ENCODE peak calls at places on chromosomes 1 and 21, in five cellular contexts. One of them, this sample, is unnamed.
A peak's percentile ranks its signal among the peaks of the same experiment; 100 is the strongest.

GRCh38 chr1:204344665-204345064 is 15.1 kb downstream of the PLEKHA6 start:
- DNase-seq in cardiac muscle cell: no peak
- DNase-seq in sigmoid colon: peak; percentile 77
- DNase-seq in osteoblast: peak; percentile 35
- DNase-seq in adrenal gland: no peak
- DNase-seq in this sample: no peak

GRCh38 chr1:241696815-241697639 is 44.9 kb downstream of the WDR64 start:
- DNase-seq in cardiac muscle cell: no peak
- DNase-seq in sigmoid colon: no peak
- DNase-seq in osteoblast: no peak
- DNase-seq in adrenal gland: no peak
- DNase-seq in this sample: no peak

GRCh38 chr1:147821883-147822282 is 61.5 kb upstream of the GJA5 start:
- DNase-seq in cardiac muscle cell: no peak
- DNase-seq in sigmoid colon: peak; percentile 67
- DNase-seq in osteoblast: no peak
- DNase-seq in adrenal gland: peak; percentile 37
- DNase-seq in this sample: no peak

GRCh38 chr1:36133484-36133883 is 8.5 kb upstream of the COL8A2 start:
- DNase-seq in cardiac muscle cell: no peak
- DNase-seq in sigmoid colon: no peak
- DNase-seq in osteoblast: peak; percentile 99
- DNase-seq in adrenal gland: peak; percentile 99
- DNase-seq in this sample: no peak

GRCh38 chr1:183278736-183279591 is 92.9 kb downstream of the LAMC2 start:
- DNase-seq in cardiac muscle cell: no peak
- DNase-seq in sigmoid colon: no peak
- DNase-seq in osteoblast: peak; percentile 92
- DNase-seq in adrenal gland: no peak
- DNase-seq in this sample: no peak

GRCh38 chr1:82506970-82507369 is 706.2 kb downstream of the ADGRL2 start:
- DNase-seq in cardiac muscle cell: no peak
- DNase-seq in sigmoid colon: no peak
- DNase-seq in osteoblast: no peak
- DNase-seq in adrenal gland: no peak
- DNase-seq in this sample: no peak

GRCh38 chr1:114549137-114549536 is 32.3 kb downstream of the BCAS2 start:
- DNase-seq in cardiac muscle cell: no peak
- DNase-seq in sigmoid colon: no peak
- DNase-seq in osteoblast: no peak
- DNase-seq in adrenal gland: no peak
- DNase-seq in this sample: no peak

GRCh38 chr21:26850116-26850643 is 5.0 kb upstream of the ADAMTS1 start:
- DNase-seq in cardiac muscle cell: no peak
- DNase-seq in sigmoid colon: no peak
- DNase-seq in osteoblast: peak; percentile 49
- DNase-seq in adrenal gland: no peak
- DNase-seq in this sample: no peak

GRCh38 chr1:36922593-36923251 is 111.6 kb downstream of the GRIK3 start:
- DNase-seq in cardiac muscle cell: no peak
- DNase-seq in sigmoid colon: peak; percentile 19
- DNase-seq in osteoblast: no peak
- DNase-seq in adrenal gland: no peak
- DNase-seq in this sample: no peak

GRCh38 chr1:72202761-72203160 is 79.6 kb downstream of the NEGR1 start:
- DNase-seq in cardiac muscle cell: no peak
- DNase-seq in sigmoid colon: no peak
- DNase-seq in osteoblast: no peak
- DNase-seq in adrenal gland: no peak
- DNase-seq in this sample: no peak

GRCh38 chr1:227924168-227924837 is 23.4 kb downstream of the WNT9A start:
- DNase-seq in cardiac muscle cell: no peak
- DNase-seq in sigmoid colon: no peak
- DNase-seq in osteoblast: peak; percentile 87
- DNase-seq in adrenal gland: no peak
- DNase-seq in this sample: no peak
- TF ChIP-seq CTCF in cardiac muscle cell: no peak
- TF ChIP-seq CTCF in sigmoid colon: no peak
- TF ChIP-seq CTCF in osteoblast: no peak
- TF ChIP-seq CTCF in adrenal gland: no peak
- TF ChIP-seq CTCF in this sample: no peak

GRCh38 chr21:38766987-38767722 is 38.6 kb upstream of the ETS2 start:
- DNase-seq in cardiac muscle cell: no peak
- DNase-seq in sigmoid colon: no peak
- DNase-seq in osteoblast: no peak
- DNase-seq in adrenal gland: no peak
- DNase-seq in this sample: no peak

GRCh38 chr21:38771536-38771935 is 34.2 kb upstream of the ETS2 start:
- DNase-seq in cardiac muscle cell: no peak
- DNase-seq in sigmoid colon: no peak
- DNase-seq in osteoblast: no peak
- DNase-seq in adrenal gland: no peak
- DNase-seq in this sample: no peak

GRCh38 chr21:38769253-38769780 is 36.4 kb upstream of the ETS2 start:
- DNase-seq in cardiac muscle cell: no peak
- DNase-seq in sigmoid colon: no peak
- DNase-seq in osteoblast: peak; percentile 71
- DNase-seq in adrenal gland: no peak
- DNase-seq in this sample: no peak

GRCh38 chr21:38770660-38771059 is 35.1 kb upstream of the ETS2 start:
- DNase-seq in cardiac muscle cell: no peak
- DNase-seq in sigmoid colon: no peak
- DNase-seq in osteoblast: no peak
- DNase-seq in adrenal gland: no peak
- DNase-seq in this sample: no peak

DNA sequence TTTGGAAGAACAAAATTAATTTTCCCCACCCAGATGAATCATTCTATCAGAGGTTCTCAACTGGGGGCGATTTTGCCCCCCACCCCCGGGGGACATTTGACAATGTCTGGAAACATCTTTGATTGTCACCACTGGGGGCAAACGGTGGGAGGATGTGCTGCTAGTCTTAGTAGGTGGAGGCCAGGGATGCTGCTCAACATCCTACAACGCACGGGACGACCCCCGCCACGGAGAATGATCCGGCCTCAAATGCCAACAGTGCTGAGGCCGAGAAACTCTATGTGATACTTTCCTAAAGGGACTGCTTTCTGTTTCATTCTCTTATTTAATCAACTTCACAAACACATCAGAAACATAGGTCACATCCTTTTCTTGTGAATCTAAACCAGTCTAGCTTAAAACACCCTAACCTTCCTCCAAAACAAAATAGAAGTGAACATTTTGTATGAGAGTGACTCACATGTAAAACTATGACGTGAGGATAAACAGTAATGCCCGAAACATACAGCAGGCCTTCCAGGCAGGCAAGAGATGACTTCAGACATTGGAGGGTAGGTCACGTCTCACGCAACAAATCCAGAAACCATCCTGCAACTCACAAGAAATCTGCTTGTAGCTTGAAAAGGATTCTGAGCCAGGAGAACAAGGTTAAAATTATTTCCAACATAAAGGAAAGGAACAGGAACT is 37.2 kb upstream of the ETS2 start:
- DNase-seq in cardiac muscle cell: no peak
- DNase-seq in sigmoid colon: no peak
- DNase-seq in osteoblast: peak; percentile 91
- DNase-seq in adrenal gland: no peak
- DNase-seq in this sample: peak; percentile 80
- H3K27ac ChIP-seq in cardiac muscle cell: no peak overlapping the region
- H3K27ac ChIP-seq in sigmoid colon: peak overlapping the region; percentile 62
- H3K27ac ChIP-seq in osteoblast: peak overlapping the region; percentile 94
- H3K27ac ChIP-seq in adrenal gland: no peak overlapping the region
- H3K27ac ChIP-seq in this sample: peak overlapping the region; percentile 90

DNA sequence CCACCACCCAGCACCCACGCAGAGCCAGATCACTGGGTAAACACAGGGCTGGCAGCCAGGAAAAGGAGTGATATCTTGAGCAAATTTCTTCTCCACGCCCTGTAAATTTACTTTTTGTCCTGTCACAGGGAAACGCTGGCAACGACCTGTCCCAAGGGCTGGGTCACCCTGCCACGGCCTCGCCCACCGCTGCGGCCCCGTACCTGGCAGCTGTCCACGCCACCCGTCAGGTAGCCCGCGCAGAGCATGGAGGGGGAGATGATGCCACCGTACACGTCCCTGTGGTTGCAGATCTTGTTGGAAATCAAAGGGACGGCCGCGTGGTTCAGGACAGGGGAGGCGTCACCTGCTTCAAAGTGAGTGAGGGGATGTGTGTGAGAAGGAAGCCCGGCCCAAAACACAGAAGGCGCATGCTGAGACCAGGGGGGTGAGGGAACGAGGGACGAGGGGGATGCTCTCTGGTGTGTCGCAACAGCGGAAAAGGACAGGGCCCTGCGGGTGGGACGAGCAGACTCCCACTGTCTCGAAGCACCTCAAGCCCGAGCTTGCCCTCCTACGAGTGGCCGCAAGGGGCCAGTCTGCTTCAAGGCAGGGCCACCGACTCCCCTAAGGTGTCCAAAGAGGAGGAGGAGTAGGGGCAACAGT is 10.1 kb upstream of the TFF1 start:
- DNase-seq in cardiac muscle cell: no peak
- DNase-seq in sigmoid colon: no peak
- DNase-seq in osteoblast: peak; percentile 88
- DNase-seq in adrenal gland: no peak
- DNase-seq in this sample: no peak
- TF ChIP-seq CTCF in cardiac muscle cell: no peak
- TF ChIP-seq CTCF in sigmoid colon: no peak
- TF ChIP-seq CTCF in osteoblast: no peak
- TF ChIP-seq CTCF in adrenal gland: no peak
- TF ChIP-seq CTCF in this sample: no peak

GRCh38 chr1:150151291-150152181 is 1.8 kb downstream of the PLEKHO1 start:
- DNase-seq in cardiac muscle cell: no peak
- DNase-seq in sigmoid colon: peak; percentile 83
- DNase-seq in osteoblast: no peak
- DNase-seq in adrenal gland: peak; percentile 51
- DNase-seq in this sample: no peak
- H3K27ac ChIP-seq in cardiac muscle cell: peak overlapping the region; percentile 98
- H3K27ac ChIP-seq in sigmoid colon: peak overlapping the region; percentile 100
- H3K27ac ChIP-seq in osteoblast: peak overlapping the region; percentile 85
- H3K27ac ChIP-seq in adrenal gland: peak overlapping the region; percentile 71
- H3K27ac ChIP-seq in this sample: peak overlapping the region; percentile 97

DNA sequence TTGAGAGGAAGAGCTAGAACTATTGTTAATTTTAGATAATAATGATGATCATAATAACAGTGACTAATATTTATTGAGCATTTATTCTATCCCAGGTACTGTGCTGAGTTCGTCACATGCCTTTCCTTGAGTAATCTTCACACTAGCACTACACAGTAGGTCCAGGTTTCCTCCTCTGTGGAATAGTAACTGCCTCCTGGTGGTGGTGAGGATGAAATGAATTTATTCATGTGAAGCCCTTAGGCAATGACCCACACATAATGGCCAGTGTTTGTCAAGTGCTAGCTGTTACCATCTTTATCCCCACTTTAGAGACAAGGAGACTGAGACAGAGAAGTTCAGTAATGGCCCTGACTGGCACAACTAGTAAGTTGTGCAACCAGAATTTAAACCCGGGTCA is 5.9 kb downstream of the NIPAL3 start:
- DNase-seq in cardiac muscle cell: no peak
- DNase-seq in sigmoid colon: no peak
- DNase-seq in osteoblast: no peak
- DNase-seq in adrenal gland: no peak
- DNase-seq in this sample: no peak
- TF ChIP-seq CTCF in cardiac muscle cell: no peak
- TF ChIP-seq CTCF in sigmoid colon: no peak
- TF ChIP-seq CTCF in osteoblast: peak; percentile 25
- TF ChIP-seq CTCF in adrenal gland: no peak
- TF ChIP-seq CTCF in this sample: no peak

GRCh38 chr1:27513521-27513920 is 23.6 kb upstream of the WASF2 start:
- DNase-seq in cardiac muscle cell: no peak
- DNase-seq in sigmoid colon: no peak
- DNase-seq in osteoblast: peak; percentile 70
- DNase-seq in adrenal gland: no peak
- DNase-seq in this sample: no peak
- H3K27ac ChIP-seq in cardiac muscle cell: no peak overlapping the region
- H3K27ac ChIP-seq in sigmoid colon: no peak overlapping the region
- H3K27ac ChIP-seq in osteoblast: no peak overlapping the region
- H3K27ac ChIP-seq in adrenal gland: no peak overlapping the region
- H3K27ac ChIP-seq in this sample: no peak overlapping the region

DNA sequence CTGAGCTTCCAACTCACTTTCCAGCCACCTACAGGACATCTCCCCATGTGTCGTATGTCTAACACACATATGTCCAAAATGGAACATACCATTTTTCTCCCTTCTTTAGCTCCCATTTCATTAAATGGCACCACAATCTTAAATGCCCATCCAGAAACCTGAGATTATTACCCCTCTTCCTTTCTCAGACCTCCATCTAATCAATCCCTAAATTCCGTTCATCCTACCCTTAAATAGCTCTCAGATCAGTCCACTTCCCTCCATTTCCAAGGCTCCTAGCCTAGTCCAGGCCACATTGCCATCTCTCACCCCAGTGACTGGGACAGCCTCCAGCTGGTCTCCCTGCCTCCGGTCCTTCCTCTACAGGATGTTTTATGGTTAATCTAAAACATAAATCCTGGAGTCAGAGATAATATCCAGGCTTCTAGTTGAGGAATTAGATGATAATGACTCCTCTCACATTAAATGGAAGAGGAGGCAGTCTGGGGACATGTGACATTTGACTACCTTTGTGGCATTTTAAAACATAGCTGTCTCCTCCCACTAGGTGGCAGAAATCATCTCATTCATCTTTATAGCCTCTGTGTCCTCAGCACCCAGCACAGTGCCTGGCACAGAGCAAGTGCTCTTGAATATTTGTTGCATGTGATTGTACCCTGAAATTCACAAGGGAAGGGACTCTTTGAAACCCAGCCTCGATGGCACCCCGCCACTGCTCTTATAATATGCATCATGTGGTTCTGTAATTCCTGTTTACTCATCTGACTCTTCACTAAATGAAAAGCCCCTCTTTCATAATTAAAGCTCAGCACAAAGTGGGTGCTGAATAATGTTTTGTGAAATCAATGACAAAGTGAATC is 102.3 kb downstream of the TMEM53 start:
- DNase-seq in cardiac muscle cell: no peak
- DNase-seq in sigmoid colon: no peak
- DNase-seq in osteoblast: peak; percentile 42
- DNase-seq in adrenal gland: peak; percentile 18
- DNase-seq in this sample: no peak
- TF ChIP-seq CTCF in cardiac muscle cell: peak; percentile 38
- TF ChIP-seq CTCF in sigmoid colon: no peak
- TF ChIP-seq CTCF in osteoblast: peak; percentile 48
- TF ChIP-seq CTCF in adrenal gland: peak; percentile 37
- TF ChIP-seq CTCF in this sample: no peak

GRCh38 chr1:202237052-202237451 is 43.5 kb downstream of the LGR6 start:
- DNase-seq in cardiac muscle cell: peak; percentile 75
- DNase-seq in sigmoid colon: peak; percentile 43
- DNase-seq in osteoblast: peak; percentile 80
- DNase-seq in adrenal gland: peak; percentile 38
- DNase-seq in this sample: peak; percentile 81

GRCh38 chr1:202235856-202236837 is 42.5 kb downstream of the LGR6 start:
- DNase-seq in cardiac muscle cell: peak; percentile 71
- DNase-seq in sigmoid colon: no peak
- DNase-seq in osteoblast: peak; percentile 98
- DNase-seq in adrenal gland: peak; percentile 77
- DNase-seq in this sample: peak; percentile 92

GRCh38 chr1:202233824-202234223 is 40.2 kb downstream of the LGR6 start:
- DNase-seq in cardiac muscle cell: no peak
- DNase-seq in sigmoid colon: no peak
- DNase-seq in osteoblast: no peak
- DNase-seq in adrenal gland: no peak
- DNase-seq in this sample: no peak

GRCh38 chr1:202234331-202235002 is 40.9 kb downstream of the LGR6 start:
- DNase-seq in cardiac muscle cell: no peak
- DNase-seq in sigmoid colon: no peak
- DNase-seq in osteoblast: peak; percentile 89
- DNase-seq in adrenal gland: no peak
- DNase-seq in this sample: no peak

GRCh38 chr1:202235003-202235660 is 41.5 kb downstream of the LGR6 start:
- DNase-seq in cardiac muscle cell: no peak
- DNase-seq in sigmoid colon: no peak
- DNase-seq in osteoblast: peak; percentile 30
- DNase-seq in adrenal gland: no peak
- DNase-seq in this sample: no peak
- H3K27ac ChIP-seq in cardiac muscle cell: no peak overlapping the region
- H3K27ac ChIP-seq in sigmoid colon: no peak overlapping the region
- H3K27ac ChIP-seq in osteoblast: peak overlapping the region; percentile 82
- H3K27ac ChIP-seq in adrenal gland: no peak overlapping the region
- H3K27ac ChIP-seq in this sample: peak overlapping the region; percentile 93